ENCODE peak calls at places on chromosome 13, in five cellular contexts. H is aorta, N is fibroblast of lung, Z is A549, E is hepatocyte. A is an unnamed sample.

GRCh38 chr13:41588899-41589298 is 131.5 kb downstream of the RGCC start:
- DNase-seq in N (peak; percentile 94), H (no peak), E (no peak), Z (peak; percentile 70), A (no peak)

GRCh38 chr13:75860935-75861334 is 224.8 kb downstream of the LMO7 start:
- DNase-seq in N (no peak), E (no peak), H (no peak), Z (no peak), A (no peak)

GRCh38 chr13:79307866-79308298 is 98.2 kb downstream of the RBM26 start:
- DNase-seq in Z (peak; percentile 1), E (no peak), N (peak; percentile 26), H (no peak), A (no peak)

GRCh38 chr13:107025991-107026390 is 458.1 kb upstream of the ARGLU1 start:
- DNase-seq in N (peak; percentile 77), E (peak; percentile 49), H (peak; percentile 90), Z (no peak), A (peak; percentile 67)

GRCh38 chr13:90246005-90246404 is 1101.5 kb upstream of the MIR17HG start:
- DNase-seq in Z (no peak), E (no peak), N (no peak), H (no peak), A (no peak)

GRCh38 chr13:95276119-95276505 is 25.1 kb downstream of the ABCC4 start:
- DNase-seq in Z (no peak), H (no peak), N (no peak), E (no peak), A (no peak)

GRCh38 chr13:52738719-52739467 is 727 bp downstream of the CNMD start:
- DNase-seq in H (peak; percentile 50), Z (no peak), E (peak; percentile 47), N (no peak), A (peak; percentile 71)

GRCh38 chr13:109198585-109198984 is 569.2 kb downstream of the MYO16 start:
- DNase-seq in H (no peak), Z (no peak), E (no peak), N (no peak), A (no peak)

GRCh38 chr13:41546372-41547252 is 89.3 kb downstream of the RGCC start:
- DNase-seq in N (peak; percentile 51), Z (no peak), H (no peak), E (no peak), A (no peak)

GRCh38 chr13:20161275-20161950 is 561 bp upstream of the GJA3 start:
- DNase-seq in H (no peak), N (no peak), Z (no peak), E (peak; percentile 32), A (no peak)

GRCh38 chr13:41558781-41559560 is 101.6 kb downstream of the RGCC start:
- DNase-seq in H (no peak), N (no peak), E (no peak), Z (no peak), A (no peak)

GRCh38 chr13:92591117-92591516 is 635.5 kb upstream of the GPC6 start:
- DNase-seq in Z (no peak), N (no peak), H (no peak), E (no peak), A (no peak)

GRCh38 chr13:107928762-107929161 is 286.6 kb downstream of the LIG4 start:
- DNase-seq in Z (no peak), H (no peak), E (no peak), N (no peak), A (no peak)

GRCh38 chr13:28699246-28699645 is 19.5 kb downstream of the SLC46A3 start:
- DNase-seq in H (no peak), E (no peak), N (no peak), Z (no peak), A (no peak)

GRCh38 chr13:110265682-110266430 is 41.1 kb downstream of the COL4A1 start:
- DNase-seq in E (no peak), N (no peak), H (peak; percentile 91), Z (no peak), A (peak; percentile 89)

GRCh38 chr13:110265341-110265681 is 41.6 kb downstream of the COL4A1 start:
- DNase-seq in N (no peak), E (no peak), Z (no peak), H (no peak), A (no peak)

GRCh38 chr13:110264685-110265275 is 42.2 kb downstream of the COL4A1 start:
- DNase-seq in Z (no peak), H (no peak), E (no peak), N (no peak), A (no peak)

GRCh38 chr13:110266983-110267382 is 40.0 kb downstream of the COL4A1 start:
- DNase-seq in E (no peak), H (no peak), Z (no peak), N (no peak), A (no peak)

GRCh38 chr13:110266431-110266809 is 40.5 kb downstream of the COL4A1 start:
- DNase-seq in Z (no peak), E (no peak), N (no peak), H (no peak), A (no peak)
- H3K27ac ChIP-seq in Z (no peak overlapping the region), E (no peak overlapping the region), N (no peak overlapping the region), H (peak overlapping the region; percentile 70), A (no peak overlapping the region)

GRCh38 chr13:74555291-74556001 is 421.2 kb upstream of the KLF12 start:
- DNase-seq in Z (no peak), H (no peak), E (no peak), N (no peak), A (no peak)
- H3K27ac ChIP-seq in Z (no peak overlapping the region), H (no peak overlapping the region), E (no peak overlapping the region), N (no peak overlapping the region), A (no peak overlapping the region)

DNA sequence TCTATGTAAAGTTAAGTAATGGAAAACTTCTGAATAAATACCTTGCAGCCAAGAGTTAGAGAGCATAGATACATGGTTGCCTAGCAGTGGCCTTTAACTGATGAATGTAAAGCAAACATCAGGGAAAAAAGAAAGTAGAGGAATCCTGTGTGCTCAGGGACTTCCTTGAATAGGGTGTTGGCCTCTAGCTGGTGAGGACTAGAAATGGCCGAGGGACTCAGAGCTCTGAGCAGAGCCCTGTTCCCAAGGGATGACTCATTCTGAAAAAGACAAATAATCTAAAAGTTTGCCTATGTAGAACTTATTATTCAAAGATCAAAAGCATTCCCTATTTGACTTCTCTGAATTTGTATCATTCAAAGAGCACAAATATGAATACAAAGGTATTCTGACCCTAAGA is 135.7 kb downstream of the MIPEP start:
- DNase-seq in H (no peak), E (peak; percentile 68), Z (peak; percentile 69), N (peak; percentile 68), A (no peak)
- H3K27ac ChIP-seq in H (no peak overlapping the region), E (peak overlapping the region; percentile 74), Z (peak overlapping the region; percentile 71), N (peak overlapping the region; percentile 37), A (no peak overlapping the region)

DNA sequence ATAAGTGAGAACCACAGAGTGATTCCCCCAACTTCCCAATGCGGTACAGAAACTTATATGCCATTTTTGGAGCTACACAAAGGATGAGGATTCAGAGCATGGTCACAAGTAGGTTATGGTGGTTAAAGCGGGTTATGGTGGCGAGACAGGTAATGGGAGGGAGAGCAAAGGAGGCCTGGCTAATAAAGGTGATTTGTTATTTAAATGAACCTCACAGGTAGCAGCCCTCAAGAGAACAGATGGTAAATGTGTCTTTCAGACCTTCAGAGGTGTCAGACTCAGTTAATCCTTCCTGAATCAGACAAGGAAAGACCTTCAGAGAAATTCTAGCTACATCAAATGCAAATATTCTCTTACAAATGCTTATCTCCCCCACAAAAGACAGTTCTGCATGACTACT is 1971.4 kb downstream of the OLFM4 start:
- DNase-seq in N (no peak), Z (no peak), H (no peak), E (no peak), A (no peak)
- H3K27ac ChIP-seq in N (no peak overlapping the region), Z (no peak overlapping the region), H (no peak overlapping the region), E (no peak overlapping the region), A (no peak overlapping the region)

DNA sequence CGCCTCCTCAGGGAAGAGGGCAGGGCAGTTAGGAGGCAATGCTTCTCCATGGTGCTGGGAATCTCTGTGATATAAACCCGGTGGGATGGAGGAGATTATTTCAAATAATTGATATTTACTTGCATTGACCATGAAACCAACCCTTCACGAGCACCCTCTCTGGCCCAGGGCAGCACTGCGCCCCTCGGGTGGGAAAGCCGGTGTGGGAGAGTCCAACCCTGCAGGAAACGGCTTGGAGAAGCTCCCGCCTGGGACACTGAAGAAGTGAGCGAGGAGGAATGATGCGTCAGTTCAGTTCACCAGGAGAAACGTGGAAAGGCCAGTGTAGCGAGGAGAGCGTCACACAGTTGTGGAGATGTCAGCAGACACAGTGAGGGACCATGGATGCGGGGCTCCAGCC is 99.9 kb downstream of the COL4A2 start:
- DNase-seq in N (no peak), H (peak; percentile 41), E (no peak), Z (no peak), A (no peak)
- H3K27ac ChIP-seq in N (peak overlapping the region; percentile 66), H (peak overlapping the region; percentile 72), E (no peak overlapping the region), Z (no peak overlapping the region), A (peak overlapping the region; percentile 22)

A was measured in kidney.